ENCODE peak calls at places on chromosomes 7 and 10, in seven cellular contexts. One of them, this sample, is unnamed.

GRCh38 chr10:72263613-72264241 is 10.0 kb upstream of the DDIT4 start:
- DNase-seq in GM13976: no peak
- DNase-seq in tibial artery: no peak
- DNase-seq in HFFc6: no peak
- DNase-seq in fibroblast of lung: no peak
- DNase-seq in transverse colon: peak; percentile 77
- DNase-seq in foreskin fibroblast: no peak
- DNase-seq in this sample: no peak

GRCh38 chr7:41117431-41117830 is 585.5 kb downstream of the INHBA start:
- DNase-seq in tibial artery: no peak
- DNase-seq in foreskin fibroblast: no peak
- DNase-seq in HFFc6: no peak
- DNase-seq in GM13976: no peak
- DNase-seq in transverse colon: no peak
- DNase-seq in fibroblast of lung: no peak
- DNase-seq in this sample: no peak

GRCh38 chr7:45028138-45028919 is 28.3 kb downstream of the CCM2 start:
- DNase-seq in GM13976: no peak
- DNase-seq in HFFc6: no peak
- DNase-seq in foreskin fibroblast: no peak
- DNase-seq in fibroblast of lung: no peak
- DNase-seq in tibial artery: no peak
- DNase-seq in transverse colon: no peak
- DNase-seq in this sample: no peak

GRCh38 chr7:110407706-110408105 is 683.2 kb upstream of the LRRN3 start:
- DNase-seq in fibroblast of lung: no peak
- DNase-seq in tibial artery: no peak
- DNase-seq in HFFc6: no peak
- DNase-seq in transverse colon: no peak
- DNase-seq in foreskin fibroblast: peak; percentile 17
- DNase-seq in GM13976: no peak
- DNase-seq in this sample: no peak

GRCh38 chr10:116827214-116827671 is 22.1 kb upstream of the ENO4 start:
- DNase-seq in GM13976: no peak
- DNase-seq in tibial artery: no peak
- DNase-seq in HFFc6: no peak
- DNase-seq in foreskin fibroblast: no peak
- DNase-seq in transverse colon: no peak
- DNase-seq in fibroblast of lung: no peak
- DNase-seq in this sample: no peak

GRCh38 chr7:31114593-31115343 is 62.7 kb downstream of the ADCYAP1R1 start:
- DNase-seq in transverse colon: no peak
- DNase-seq in tibial artery: no peak
- DNase-seq in HFFc6: peak; percentile 39
- DNase-seq in foreskin fibroblast: peak; percentile 67
- DNase-seq in fibroblast of lung: peak; percentile 54
- DNase-seq in GM13976: no peak
- DNase-seq in this sample: no peak

GRCh38 chr7:150988230-150989226 is 2.3 kb upstream of the NOS3 start:
- DNase-seq in GM13976: peak; percentile 85
- DNase-seq in tibial artery: peak; percentile 54
- DNase-seq in transverse colon: peak; percentile 61
- DNase-seq in fibroblast of lung: no peak
- DNase-seq in foreskin fibroblast: peak; percentile 50
- DNase-seq in HFFc6: no peak
- DNase-seq in this sample: peak; percentile 92

GRCh38 chr7:6284055-6284400 is 11.6 kb upstream of the CYTH3 start:
- DNase-seq in fibroblast of lung: peak; percentile 58
- DNase-seq in foreskin fibroblast: peak; percentile 23
- DNase-seq in transverse colon: no peak
- DNase-seq in tibial artery: no peak
- DNase-seq in HFFc6: peak; percentile 54
- DNase-seq in GM13976: no peak
- DNase-seq in this sample: no peak

GRCh38 chr10:133030791-133031190 is 56.9 kb upstream of the ADGRA1 start:
- DNase-seq in foreskin fibroblast: no peak
- DNase-seq in tibial artery: no peak
- DNase-seq in HFFc6: no peak
- DNase-seq in fibroblast of lung: no peak
- DNase-seq in GM13976: no peak
- DNase-seq in transverse colon: no peak
- DNase-seq in this sample: no peak

GRCh38 chr7:87561102-87561501 is 39.6 kb downstream of the ABCB1 start:
- DNase-seq in foreskin fibroblast: no peak
- DNase-seq in fibroblast of lung: no peak
- DNase-seq in tibial artery: no peak
- DNase-seq in transverse colon: no peak
- DNase-seq in GM13976: no peak
- DNase-seq in HFFc6: no peak
- DNase-seq in this sample: no peak

GRCh38 chr10:113047605-113047962 is 97.5 kb downstream of the TCF7L2 start:
- DNase-seq in foreskin fibroblast: no peak
- DNase-seq in tibial artery: peak; percentile 51
- DNase-seq in transverse colon: no peak
- DNase-seq in fibroblast of lung: peak; percentile 81
- DNase-seq in HFFc6: no peak
- DNase-seq in GM13976: no peak
- DNase-seq in this sample: no peak

GRCh38 chr10:109924100-109924499 is 789 bp upstream of the XPNPEP1 start:
- DNase-seq in GM13976: no peak
- DNase-seq in tibial artery: no peak
- DNase-seq in foreskin fibroblast: no peak
- DNase-seq in fibroblast of lung: no peak
- DNase-seq in transverse colon: no peak
- DNase-seq in HFFc6: no peak
- DNase-seq in this sample: no peak

GRCh38 chr7:10300557-10300956 is 673.1 kb upstream of the PHF14 start:
- DNase-seq in tibial artery: no peak
- DNase-seq in HFFc6: no peak
- DNase-seq in GM13976: no peak
- DNase-seq in transverse colon: no peak
- DNase-seq in foreskin fibroblast: no peak
- DNase-seq in fibroblast of lung: no peak
- DNase-seq in this sample: no peak

GRCh38 chr7:26593405-26593804 is 271.0 kb downstream of the SKAP2 start:
- DNase-seq in fibroblast of lung: no peak
- DNase-seq in transverse colon: no peak
- DNase-seq in HFFc6: no peak
- DNase-seq in tibial artery: no peak
- DNase-seq in GM13976: no peak
- DNase-seq in foreskin fibroblast: no peak
- DNase-seq in this sample: peak; percentile 44

GRCh38 chr10:100518761-100519241 is 860 bp downstream of the SEC31B start:
- DNase-seq in foreskin fibroblast: peak; percentile 84
- DNase-seq in transverse colon: peak; percentile 70
- DNase-seq in fibroblast of lung: peak; percentile 58
- DNase-seq in GM13976: peak; percentile 63
- DNase-seq in HFFc6: peak; percentile 67
- DNase-seq in tibial artery: peak; percentile 69
- DNase-seq in this sample: peak; percentile 75

GRCh38 chr7:144487906-144488305 is 84.4 kb upstream of the NOBOX start:
- DNase-seq in fibroblast of lung: no peak
- DNase-seq in tibial artery: no peak
- DNase-seq in HFFc6: no peak
- DNase-seq in GM13976: no peak
- DNase-seq in transverse colon: no peak
- DNase-seq in foreskin fibroblast: no peak
- DNase-seq in this sample: peak; percentile 54

GRCh38 chr10:114245128-114245791 is 6.2 kb downstream of the VWA2 start:
- DNase-seq in tibial artery: no peak
- DNase-seq in fibroblast of lung: no peak
- DNase-seq in transverse colon: no peak
- DNase-seq in GM13976: no peak
- DNase-seq in foreskin fibroblast: no peak
- DNase-seq in HFFc6: peak; percentile 14
- DNase-seq in this sample: no peak

GRCh38 chr7:55488221-55488620 is 84.1 kb downstream of the VOPP1 start:
- DNase-seq in tibial artery: no peak
- DNase-seq in transverse colon: no peak
- DNase-seq in foreskin fibroblast: no peak
- DNase-seq in GM13976: no peak
- DNase-seq in fibroblast of lung: no peak
- DNase-seq in HFFc6: no peak
- DNase-seq in this sample: no peak

GRCh38 chr7:101804642-101805401 is 12.6 kb upstream of the CUX1 start:
- DNase-seq in HFFc6: no peak
- DNase-seq in GM13976: no peak
- DNase-seq in fibroblast of lung: peak; percentile 40
- DNase-seq in transverse colon: peak; percentile 34
- DNase-seq in tibial artery: no peak
- DNase-seq in foreskin fibroblast: peak; percentile 22
- DNase-seq in this sample: no peak

GRCh38 chr7:5525271-5526189 is 101.9 kb upstream of the TNRC18 start:
- DNase-seq in HFFc6: no peak
- DNase-seq in foreskin fibroblast: peak; percentile 76
- DNase-seq in fibroblast of lung: peak; percentile 57
- DNase-seq in transverse colon: peak; percentile 66
- DNase-seq in tibial artery: no peak
- DNase-seq in GM13976: peak; percentile 47
- DNase-seq in this sample: no peak

GRCh38 chr7:87159538-87159937 is 7.3 kb downstream of the DMTF1 start:
- DNase-seq in fibroblast of lung: no peak
- DNase-seq in HFFc6: no peak
- DNase-seq in tibial artery: no peak
- DNase-seq in transverse colon: no peak
- DNase-seq in foreskin fibroblast: no peak
- DNase-seq in GM13976: no peak
- DNase-seq in this sample: no peak

DNA sequence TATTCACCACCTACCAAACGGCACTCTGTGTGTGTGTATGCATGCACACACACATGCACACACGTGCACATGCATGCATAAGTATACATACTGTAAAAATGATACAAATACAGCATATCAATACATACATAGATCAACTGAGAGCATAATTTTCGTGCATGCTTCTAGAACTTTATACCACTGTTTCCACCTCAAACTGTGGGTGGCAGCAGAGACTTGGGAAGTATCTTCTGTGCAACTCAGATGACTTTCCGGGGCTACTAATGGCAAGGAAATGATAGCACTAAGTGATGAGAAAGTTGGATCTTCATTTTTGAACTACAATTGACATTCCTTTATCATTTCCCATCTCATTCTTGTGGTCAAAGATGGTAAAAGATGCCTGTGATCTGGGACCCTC is 570.7 kb downstream of the REEP3 start:
- DNase-seq in foreskin fibroblast: no peak
- DNase-seq in HFFc6: no peak
- DNase-seq in transverse colon: no peak
- DNase-seq in GM13976: no peak
- DNase-seq in fibroblast of lung: no peak
- DNase-seq in tibial artery: no peak
- DNase-seq in this sample: peak; percentile 18
- TF ChIP-seq CTCF in foreskin fibroblast: no peak
- TF ChIP-seq CTCF in HFFc6: no peak
- TF ChIP-seq CTCF in transverse colon: no peak
- TF ChIP-seq CTCF in GM13976: peak; percentile 14
- TF ChIP-seq CTCF in fibroblast of lung: no peak
- TF ChIP-seq CTCF in tibial artery: peak; percentile 25
- TF ChIP-seq CTCF in this sample: no peak

DNA sequence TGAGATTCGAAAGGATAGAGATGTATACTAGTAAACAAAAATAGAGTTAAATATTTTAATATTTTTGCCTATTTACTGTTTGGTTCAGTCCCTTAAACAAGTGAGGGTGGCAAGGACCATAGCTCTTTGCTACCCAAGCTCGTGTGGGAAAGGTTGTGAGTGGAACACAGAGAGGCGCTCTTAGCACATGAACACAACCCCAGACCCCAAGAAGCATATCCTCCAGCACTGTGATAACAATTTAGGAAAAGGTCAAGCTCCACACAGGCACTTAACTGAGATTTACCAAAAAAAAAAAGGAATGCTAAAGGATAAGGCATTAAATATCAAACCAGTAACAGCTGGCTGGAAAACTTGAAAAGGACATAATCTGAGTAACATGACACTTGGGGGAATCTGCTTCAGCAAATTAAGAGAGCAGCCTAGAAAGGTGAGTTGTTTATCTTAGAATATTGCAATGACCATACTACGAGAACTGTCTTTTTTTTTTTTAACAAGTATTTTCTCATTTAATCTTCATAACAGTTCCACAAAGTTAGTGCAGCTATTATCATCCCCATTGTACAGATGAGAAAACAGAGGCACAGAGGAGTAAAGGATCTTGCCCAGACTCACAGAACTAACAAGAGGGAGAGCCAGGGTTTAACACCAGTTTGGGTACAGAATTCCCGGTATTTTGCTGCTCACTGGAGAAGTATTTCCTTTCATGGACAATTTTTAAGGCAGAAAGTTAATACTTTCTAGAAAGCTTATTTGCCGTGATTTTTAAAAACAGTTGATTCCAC is 303.5 kb upstream of the AOAH start:
- DNase-seq in transverse colon: no peak
- DNase-seq in tibial artery: no peak
- DNase-seq in HFFc6: no peak
- DNase-seq in GM13976: no peak
- DNase-seq in foreskin fibroblast: no peak
- DNase-seq in fibroblast of lung: no peak
- DNase-seq in this sample: no peak
- TF ChIP-seq CTCF in transverse colon: no peak
- TF ChIP-seq CTCF in tibial artery: no peak
- TF ChIP-seq CTCF in HFFc6: no peak
- TF ChIP-seq CTCF in GM13976: peak; percentile 4
- TF ChIP-seq CTCF in foreskin fibroblast: no peak
- TF ChIP-seq CTCF in fibroblast of lung: no peak
- TF ChIP-seq CTCF in this sample: no peak

GRCh38 chr7:66522518-66522917 is 106.2 kb upstream of the KCTD7 start:
- DNase-seq in tibial artery: no peak
- DNase-seq in fibroblast of lung: no peak
- DNase-seq in HFFc6: no peak
- DNase-seq in foreskin fibroblast: peak; percentile 43
- DNase-seq in GM13976: no peak
- DNase-seq in transverse colon: no peak
- DNase-seq in this sample: no peak
- TF ChIP-seq CTCF in tibial artery: no peak
- TF ChIP-seq CTCF in fibroblast of lung: no peak
- TF ChIP-seq CTCF in HFFc6: peak; percentile 55
- TF ChIP-seq CTCF in foreskin fibroblast: peak; percentile 14
- TF ChIP-seq CTCF in GM13976: peak; percentile 18
- TF ChIP-seq CTCF in transverse colon: no peak
- TF ChIP-seq CTCF in this sample: no peak

GRCh38 chr7:149836434-149836833 is 1.7 kb upstream of the ZNF862 start:
- DNase-seq in transverse colon: no peak
- DNase-seq in fibroblast of lung: no peak
- DNase-seq in foreskin fibroblast: no peak
- DNase-seq in GM13976: no peak
- DNase-seq in HFFc6: no peak
- DNase-seq in tibial artery: no peak
- DNase-seq in this sample: no peak

GRCh38 chr7:149839933-149840332 is 1.8 kb downstream of the ZNF862 start:
- DNase-seq in foreskin fibroblast: no peak
- DNase-seq in tibial artery: no peak
- DNase-seq in fibroblast of lung: no peak
- DNase-seq in transverse colon: no peak
- DNase-seq in HFFc6: no peak
- DNase-seq in GM13976: no peak
- DNase-seq in this sample: no peak

GRCh38 chr7:149838224-149838991 is at the start of gene ZNF862:
- DNase-seq in transverse colon: peak; percentile 98
- DNase-seq in fibroblast of lung: peak; percentile 98
- DNase-seq in tibial artery: peak; percentile 98
- DNase-seq in foreskin fibroblast: peak; percentile 100
- DNase-seq in GM13976: peak; percentile 99
- DNase-seq in HFFc6: peak; percentile 96
- DNase-seq in this sample: peak; percentile 97

GRCh38 chr7:149837620-149838223 is 453 bp upstream of the ZNF862 start:
- DNase-seq in fibroblast of lung: no peak
- DNase-seq in foreskin fibroblast: no peak
- DNase-seq in HFFc6: no peak
- DNase-seq in transverse colon: no peak
- DNase-seq in tibial artery: no peak
- DNase-seq in GM13976: no peak
- DNase-seq in this sample: no peak

GRCh38 chr7:149838992-149839408 is 825 bp downstream of the ZNF862 start:
- DNase-seq in GM13976: no peak
- DNase-seq in fibroblast of lung: peak; percentile 15
- DNase-seq in HFFc6: no peak
- DNase-seq in tibial artery: no peak
- DNase-seq in foreskin fibroblast: peak; percentile 53
- DNase-seq in transverse colon: no peak
- DNase-seq in this sample: no peak
- TF ChIP-seq CTCF in GM13976: no peak
- TF ChIP-seq CTCF in fibroblast of lung: no peak
- TF ChIP-seq CTCF in HFFc6: no peak
- TF ChIP-seq CTCF in tibial artery: no peak
- TF ChIP-seq CTCF in foreskin fibroblast: no peak
- TF ChIP-seq CTCF in transverse colon: no peak
- TF ChIP-seq CTCF in this sample: no peak

This sample was measured in glutamatergic neuron.